ENCODE peak calls at places on chromosomes 12 and 14, in four cellular contexts. Y is GM12878, M is stomach, P is fibroblast of lung. K is an unnamed sample.
A peak's percentile ranks its signal among the peaks of the same experiment; 100 is the strongest.

GRCh38 chr14:53496668-53497067 is 343.5 kb upstream of the DDHD1 start:
- DNase-seq in P (no peak), Y (no peak), M (no peak), K (no peak)

GRCh38 chr12:124646385-124647230 is 79.2 kb upstream of the NCOR2 start:
- DNase-seq in P (no peak), M (no peak), Y (peak; percentile 5), K (no peak)

GRCh38 chr12:89494411-89495231 is 30.0 kb downstream of the GALNT4 start:
- DNase-seq in Y (no peak), M (no peak), P (peak; percentile 55), K (no peak)

GRCh38 chr14:67517083-67517482 is 16.0 kb upstream of the PLEKHH1 start:
- DNase-seq in P (peak; percentile 42), Y (no peak), M (peak; percentile 56), K (no peak)

GRCh38 chr14:66624319-66624937 is 116.5 kb downstream of the GPHN start:
- DNase-seq in M (peak; percentile 71), P (peak; percentile 56), Y (peak; percentile 21), K (peak; percentile 59)

GRCh38 chr12:131449027-131449426 is 261.9 kb upstream of the SFSWAP start:
- DNase-seq in P (no peak), M (no peak), Y (no peak), K (no peak)

GRCh38 chr14:72613196-72613974 is 280.5 kb downstream of the DPF3 start:
- DNase-seq in M (peak; percentile 80), Y (no peak), P (no peak), K (no peak)

GRCh38 chr12:103677341-103677740 is 90.3 kb downstream of the STAB2 start:
- DNase-seq in Y (no peak), P (no peak), M (peak; percentile 44), K (no peak)

GRCh38 chr12:93514853-93515252 is 47.5 kb downstream of the MRPL42 start:
- DNase-seq in M (no peak), P (peak; percentile 83), Y (no peak), K (peak; percentile 59)

DNA sequence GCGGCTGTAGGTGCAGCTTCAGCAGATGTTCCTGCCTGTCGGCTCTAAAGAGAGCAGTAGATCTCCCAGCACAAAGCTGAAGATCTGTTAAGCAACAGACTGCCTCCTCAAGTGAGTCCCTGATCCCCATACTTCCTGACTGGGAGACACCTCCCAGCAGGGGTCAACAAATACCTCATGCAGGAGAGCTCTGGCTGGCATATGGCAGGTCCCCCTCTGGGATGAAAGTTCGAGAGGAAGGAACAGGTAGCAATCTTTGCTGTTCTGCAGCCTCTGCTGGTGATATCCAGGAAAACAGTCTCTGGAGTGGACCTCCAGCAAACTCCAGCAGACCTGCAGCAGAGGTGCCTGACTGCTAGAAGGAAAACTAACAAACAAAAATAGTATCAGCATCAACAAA is 337.1 kb upstream of the USP15 start:
- DNase-seq in P (no peak), Y (no peak), M (no peak), K (no peak)
- H3K27ac ChIP-seq in P (no peak overlapping the region), Y (no peak overlapping the region), M (no peak overlapping the region), K (no peak overlapping the region)

DNA sequence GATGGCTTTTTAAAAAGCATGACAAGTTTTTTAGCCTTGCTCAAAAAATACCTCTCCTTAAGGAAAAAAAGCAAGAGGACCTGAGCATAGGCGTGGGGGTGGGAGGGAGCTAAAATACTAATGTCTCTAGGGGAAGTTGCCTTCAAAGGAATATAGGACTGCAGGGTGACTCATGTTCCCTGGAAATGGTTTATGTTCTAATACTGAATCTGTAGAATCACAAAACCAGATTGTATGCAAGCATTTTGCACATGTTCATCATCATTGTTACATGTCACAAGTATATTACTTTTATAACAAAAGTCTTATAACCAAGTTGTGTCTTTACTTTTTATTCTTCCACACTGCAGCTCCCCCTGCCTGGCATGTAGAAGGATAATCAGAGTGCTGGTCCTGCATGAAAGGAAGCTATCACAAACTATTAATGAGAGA is 36.6 kb downstream of the GPR135 start:
- DNase-seq in Y (no peak), M (no peak), P (peak; percentile 76), K (peak; percentile 18)
- TF ChIP-seq CTCF in Y (no peak), M (no peak), P (peak; percentile 41), K (no peak)

DNA sequence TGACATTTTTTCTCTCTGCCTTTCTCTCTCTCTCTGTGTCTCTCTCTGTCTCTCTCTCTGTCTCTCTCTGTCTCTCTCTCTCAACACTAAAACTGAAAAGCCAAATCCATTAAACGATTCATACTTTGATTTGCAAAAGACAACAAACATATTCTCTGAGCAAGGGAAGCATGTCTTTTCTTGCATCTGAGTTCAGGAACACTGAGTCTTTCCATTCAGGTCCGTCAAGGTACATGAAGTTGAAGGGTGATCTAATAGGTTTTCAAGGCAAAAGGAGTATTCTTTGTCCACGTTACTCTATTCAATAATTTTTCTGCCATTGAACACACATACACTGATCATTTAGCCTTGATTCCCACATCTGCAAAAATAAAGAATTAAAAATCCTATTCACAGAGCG is 900.9 kb downstream of the BCL11B start:
- DNase-seq in M (no peak), P (no peak), Y (no peak), K (no peak)
- H3K27ac ChIP-seq in M (no peak overlapping the region), P (no peak overlapping the region), Y (no peak overlapping the region), K (no peak overlapping the region)

GRCh38 chr14:69716483-69717187 is 50.3 kb upstream of the SRSF5 start:
- DNase-seq in Y (no peak), P (peak; percentile 95), M (no peak), K (peak; percentile 77)
- TF ChIP-seq CTCF in Y (no peak), P (no peak), M (no peak), K (peak; percentile 12)